ENCODE peak calls at places on chromosomes 3 and 15, in four cellular contexts. P is HepG2, Z is H1, F is GM12878. L is an unnamed sample.

GRCh38 chr3:132867956-132868355 is 145.7 kb upstream of the NPHP3 start:
- DNase-seq in Z (no peak), P (no peak), F (no peak), L (no peak)

GRCh38 chr3:71629289-71630252 is 46.0 kb upstream of the FOXP1 start:
- DNase-seq in F (no peak), P (no peak), Z (no peak), L (no peak)

GRCh38 chr15:91867581-91868026 is 14.1 kb downstream of the SLCO3A1 start:
- DNase-seq in F (no peak), P (no peak), Z (no peak), L (no peak)

GRCh38 chr3:78645628-78646310 is 1122.0 kb downstream of the ROBO1 start:
- DNase-seq in F (peak; percentile 39), P (peak; percentile 78), Z (no peak), L (peak; percentile 81)

GRCh38 chr15:48242015-48242414 is 35.9 kb downstream of the SLC12A1 start:
- DNase-seq in P (no peak), Z (no peak), F (no peak), L (no peak)

GRCh38 chr3:114362815-114363214 is 69.0 kb downstream of the TIGIT start:
- DNase-seq in Z (no peak), P (peak; percentile 11), F (no peak), L (no peak)

GRCh38 chr3:185943363-185944106 is 5.7 kb upstream of the TRA2B start:
- DNase-seq in Z (peak; percentile 93), F (peak; percentile 51), P (peak; percentile 88), L (peak; percentile 88)

GRCh38 chr3:162096874-162097273 is 600.3 kb downstream of the OTOL1 start:
- DNase-seq in F (no peak), P (no peak), Z (no peak), L (no peak)

GRCh38 chr15:49855917-49856637 is 235.2 kb downstream of the DTWD1 start:
- DNase-seq in F (no peak), Z (no peak), P (no peak), L (no peak)

GRCh38 chr3:157231071-157231470 is 71.1 kb upstream of the CCNL1 start:
- DNase-seq in P (no peak), Z (no peak), F (no peak), L (no peak)

GRCh38 chr15:83092309-83092976 is 15.0 kb upstream of the TM6SF1 start:
- DNase-seq in P (no peak), Z (no peak), F (no peak), L (no peak)

GRCh38 chr3:3027976-3028567 is 82.1 kb downstream of the IL5RA start:
- DNase-seq in P (no peak), F (peak; percentile 33), Z (no peak), L (no peak)

GRCh38 chr3:72338082-72338941 is 509.9 kb downstream of the SHQ1 start:
- DNase-seq in F (no peak), Z (no peak), P (no peak), L (no peak)

GRCh38 chr15:40647523-40647922 is 47.5 kb upstream of the RAD51 start:
- DNase-seq in Z (no peak), F (no peak), P (no peak), L (no peak)

GRCh38 chr15:81268881-81269601 is 54.9 kb downstream of the STARD5 start:
- DNase-seq in P (no peak), Z (no peak), F (no peak), L (no peak)

GRCh38 chr15:33045066-33045810 is 149.3 kb downstream of the FMN1 start:
- DNase-seq in P (no peak), Z (no peak), F (no peak), L (no peak)

GRCh38 chr3:126445506-126445905 is 30.2 kb downstream of the ZXDC start:
- DNase-seq in Z (no peak), P (no peak), F (no peak), L (no peak)

GRCh38 chr15:69014454-69014853 is at the start of gene NOX5:
- DNase-seq in Z (peak; percentile 27), P (no peak), F (no peak), L (no peak)

GRCh38 chr3:88180398-88180999 is 30.7 kb downstream of the C3orf38 start:
- DNase-seq in Z (no peak), P (no peak), F (peak; percentile 27), L (no peak)

GRCh38 chr3:36124118-36124796 is 256.0 kb upstream of the STAC start:
- DNase-seq in F (no peak), Z (peak; percentile 63), P (peak; percentile 38), L (peak; percentile 72)

GRCh38 chr3:64357481-64357880 is 132.2 kb upstream of the PRICKLE2 start:
- DNase-seq in P (no peak), Z (no peak), F (no peak), L (no peak)

GRCh38 chr3:195352895-195353488 is 82.0 kb upstream of the XXYLT1 start:
- DNase-seq in F (no peak), Z (no peak), P (peak; percentile 7), L (no peak)

GRCh38 chr15:40838756-40839155 is 5.1 kb upstream of the SPINT1 start:
- DNase-seq in F (no peak), P (no peak), Z (no peak), L (no peak)

GRCh38 chr15:95559875-95560394 is 770.6 kb upstream of the NR2F2 start:
- DNase-seq in Z (no peak), F (no peak), P (no peak), L (no peak)

GRCh38 chr3:12990306-12990705 is 82.9 kb downstream of the IQSEC1 start:
- DNase-seq in F (no peak), Z (no peak), P (no peak), L (no peak)

GRCh38 chr3:110413807-110414748 is 657.5 kb upstream of the NECTIN3 start:
- DNase-seq in F (no peak), P (no peak), Z (no peak), L (no peak)

GRCh38 chr15:51731549-51732267 is 5.7 kb downstream of the LYSMD2 start:
- DNase-seq in P (no peak), F (peak; percentile 90), Z (no peak), L (no peak)

GRCh38 chr3:23430781-23431423 is 227.8 kb downstream of the UBE2E2 start:
- DNase-seq in Z (no peak), P (no peak), F (no peak), L (no peak)

GRCh38 chr3:128482857-128483656 is 9.9 kb downstream of the GATA2 start:
- DNase-seq in P (no peak), Z (no peak), F (no peak), L (no peak)

GRCh38 chr3:13927295-13927694 is 47.4 kb upstream of the WNT7A start:
- DNase-seq in F (no peak), P (peak; percentile 6), Z (no peak), L (no peak)

GRCh38 chr3:189952272-189952671 is 168.4 kb downstream of the P3H2 start:
- DNase-seq in Z (no peak), F (no peak), P (no peak), L (no peak)

GRCh38 chr15:66452421-66452820 is 45.1 kb downstream of the SNAPC5 start:
- DNase-seq in P (no peak), F (no peak), Z (no peak), L (no peak)

GRCh38 chr3:104952160-104952559 is 414.5 kb upstream of the ALCAM start:
- DNase-seq in P (no peak), F (no peak), Z (no peak), L (no peak)

GRCh38 chr15:72782993-72783562 is 480 bp downstream of the ADPGK start:
- DNase-seq in Z (no peak), P (no peak), F (peak; percentile 43), L (no peak)

GRCh38 chr15:70505411-70505919 is 257.9 kb downstream of the UACA start:
- DNase-seq in P (peak; percentile 29), F (no peak), Z (no peak), L (no peak)

GRCh38 chr15:40902605-40903561 is 8.6 kb downstream of the VPS18 start:
- DNase-seq in F (no peak), P (no peak), Z (no peak), L (no peak)

DNA sequence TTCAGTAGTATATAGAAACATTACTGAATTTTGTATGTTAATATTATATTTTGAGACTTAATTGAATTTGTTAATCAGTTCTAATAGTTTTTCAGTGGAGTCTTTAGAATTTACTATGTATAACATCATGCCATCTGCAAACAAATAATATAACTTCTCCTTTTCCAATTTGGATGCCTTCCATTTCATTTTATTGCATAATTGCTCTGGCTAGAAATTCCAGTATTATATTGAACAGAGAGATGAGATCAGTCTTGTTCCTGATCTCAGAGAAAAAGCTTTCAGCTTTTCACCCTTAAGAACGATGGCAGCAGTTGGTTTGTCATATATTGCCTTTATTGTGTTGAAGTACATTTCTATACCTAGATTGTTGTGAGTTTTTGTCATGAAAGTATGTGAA is 40.4 kb downstream of the OR4F15 start:
- DNase-seq in P (no peak), Z (no peak), F (no peak), L (no peak)
- TF ChIP-seq YY1 in P (no peak), Z (no peak), F (no peak), L (no peak)

GRCh38 chr3:123941150-123941941 is 19.7 kb downstream of the CCDC14 start:
- DNase-seq in Z (no peak), P (no peak), F (no peak), L (no peak)
- H3K36me3 ChIP-seq in Z (peaks cover 16% of the 10 kb centered on the region), P (peaks cover 15% of the 10 kb centered on the region), F (peaks cover 19% of the 10 kb centered on the region), L (peaks cover 81% of the 10 kb centered on the region)

GRCh38 chr3:32401141-32401540 is 9.5 kb downstream of the CMTM7 start:
- DNase-seq in F (no peak), Z (no peak), P (peak; percentile 45), L (no peak)

GRCh38 chr3:32399030-32399620 is 7.5 kb downstream of the CMTM7 start:
- DNase-seq in Z (no peak), F (no peak), P (peak; percentile 62), L (peak; percentile 52)

GRCh38 chr3:32398531-32398930 is 6.9 kb downstream of the CMTM7 start:
- DNase-seq in P (no peak), F (no peak), Z (no peak), L (no peak)

GRCh38 chr3:32403663-32404062 is 12.0 kb downstream of the CMTM7 start:
- DNase-seq in Z (no peak), P (no peak), F (no peak), L (no peak)

DNA sequence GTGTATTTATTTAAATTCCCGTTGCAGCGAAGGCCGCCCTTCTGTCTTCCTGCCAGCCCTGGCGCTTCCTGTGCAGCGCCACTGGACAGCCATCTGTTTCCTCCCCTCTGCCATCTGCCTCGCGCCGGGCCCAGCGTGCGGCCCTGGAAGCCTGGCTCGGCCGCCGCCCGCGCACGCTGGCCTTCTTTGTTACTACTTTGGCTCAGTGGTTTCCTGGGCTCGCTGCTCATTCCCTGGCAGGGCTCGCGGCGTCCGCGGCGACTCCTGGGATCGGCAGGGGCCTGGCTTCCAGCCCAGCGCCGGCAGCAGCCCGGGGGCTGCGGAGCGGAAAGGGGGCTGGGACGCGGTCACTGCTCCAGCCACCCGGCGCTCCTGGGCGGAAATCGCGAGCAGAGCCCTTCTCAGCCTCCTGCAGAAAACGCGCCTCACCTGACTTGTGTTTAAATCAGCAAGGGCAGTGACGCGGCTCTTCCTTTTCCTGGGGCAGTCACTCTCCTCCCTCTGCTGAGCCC is 9.9 kb downstream of the CMTM7 start:
- DNase-seq in P (peak; percentile 46), Z (peak; percentile 80), F (no peak), L (peak; percentile 39)
- TF ChIP-seq SUZ12 in P (no peak), Z (no peak), F (no peak), L (no peak)

DNA sequence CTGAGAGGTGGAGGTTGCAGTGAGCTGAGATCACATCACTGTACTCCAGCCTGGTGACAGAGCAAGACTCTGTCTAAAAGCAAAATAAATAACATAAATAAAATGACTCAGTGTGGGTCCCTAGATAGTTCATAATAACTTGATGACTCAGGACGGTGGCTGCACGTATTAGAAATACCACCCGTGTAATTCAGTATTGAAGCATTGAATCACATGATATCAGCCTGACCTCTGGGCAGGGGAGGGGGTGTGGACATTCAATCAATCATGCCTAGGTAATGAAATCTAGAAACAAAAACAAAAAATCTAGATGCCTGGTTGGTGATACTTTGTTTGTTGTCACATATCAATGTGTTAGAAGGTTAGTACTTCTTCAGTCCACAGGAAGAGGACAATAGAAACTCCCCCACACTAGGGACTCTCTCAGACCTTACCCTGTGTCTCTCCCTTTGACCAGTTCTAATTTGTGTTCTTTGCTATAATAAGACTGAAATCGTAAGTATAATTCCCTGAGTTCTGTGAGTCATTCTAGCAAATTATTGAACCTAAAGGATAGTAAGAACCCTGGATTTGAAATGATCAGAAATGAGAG is 177.3 kb downstream of the GAP43 start:
- DNase-seq in F (no peak), P (no peak), Z (no peak), L (no peak)
- TF ChIP-seq YY1 in F (no peak), P (no peak), Z (no peak), L (no peak)